ENCODE peak calls at places on chromosomes 3 and 15, in six cellular contexts. L, Q, F, W, G and K are unnamed samples.

GRCh38 chr15:88331291-88331690 is 74.8 kb upstream of the NTRK3 start:
- DNase-seq in G (peak; percentile 4), F (no peak), Q (peak; percentile 91), W (no peak), L (peak; percentile 88), K (peak; percentile 70)

GRCh38 chr3:156728267-156728985 is 54.0 kb downstream of the TIPARP start:
- DNase-seq in F (peak; percentile 45), L (no peak), G (peak; percentile 71), W (no peak), Q (no peak), K (no peak)

GRCh38 chr3:42369304-42369703 is 41.1 kb downstream of the LYZL4 start:
- DNase-seq in F (no peak), W (no peak), Q (no peak), G (no peak), L (peak; percentile 74), K (peak; percentile 20)

GRCh38 chr15:40082195-40082868 is 26.3 kb downstream of the BMF start:
- DNase-seq in F (no peak), L (no peak), Q (no peak), W (no peak), G (no peak), K (no peak)

GRCh38 chr15:77506311-77507150 is 85.8 kb downstream of the HMG20A start:
- DNase-seq in W (no peak), G (no peak), Q (no peak), L (no peak), F (no peak), K (no peak)

GRCh38 chr15:96551196-96551595 is 220.7 kb downstream of the NR2F2 start:
- DNase-seq in Q (no peak), L (no peak), F (no peak), G (no peak), W (no peak), K (no peak)

GRCh38 chr15:73897441-73898261 is 24.3 kb downstream of the TBC1D21 start:
- DNase-seq in F (peak; percentile 93), L (peak; percentile 81), Q (peak; percentile 85), G (peak; percentile 96), W (peak; percentile 90), K (peak; percentile 55)

GRCh38 chr15:74242296-74242929 is 6.3 kb downstream of the CCDC33 start:
- DNase-seq in Q (no peak), L (peak; percentile 42), F (peak; percentile 55), W (no peak), G (peak; percentile 17), K (no peak)

GRCh38 chr3:101690972-101691371 is 4.5 kb upstream of the RPL24 start:
- DNase-seq in F (no peak), Q (no peak), W (no peak), L (no peak), G (no peak), K (no peak)

GRCh38 chr3:121651684-121652083 is 9.0 kb downstream of the HCLS1 start:
- DNase-seq in L (no peak), W (no peak), Q (no peak), F (peak; percentile 11), G (no peak), K (no peak)

GRCh38 chr3:127712881-127713771 is 40.4 kb downstream of the ABTB1 start:
- DNase-seq in W (no peak), L (no peak), G (no peak), Q (no peak), F (no peak), K (no peak)

DNA sequence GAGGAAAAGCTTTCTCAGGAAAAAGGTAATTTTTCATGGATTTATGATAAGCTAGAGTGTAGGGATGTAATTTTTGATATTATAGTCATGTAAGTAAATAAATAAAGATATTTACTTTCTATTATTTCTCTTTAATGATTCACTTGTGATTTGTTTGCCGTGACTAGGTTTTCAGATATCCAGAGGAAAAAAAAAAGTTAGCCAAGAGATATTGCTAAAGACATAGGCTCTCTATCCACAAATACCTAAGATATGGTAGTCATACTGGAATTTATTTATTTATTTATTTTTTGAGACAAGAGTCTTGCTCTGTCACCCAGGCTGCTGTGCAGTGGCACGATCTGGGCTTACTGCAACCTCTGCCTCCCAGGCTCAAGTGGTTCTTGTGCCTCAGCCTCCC is 59.9 kb downstream of the AP4E1 start:
- DNase-seq in G (peak; percentile 26), W (no peak), L (no peak), F (no peak), Q (no peak), K (no peak)
- H2AK5ac ChIP-seq in G (no peak overlapping the region), W (no peak overlapping the region), L (no peak overlapping the region), F (no peak overlapping the region), Q (no peak overlapping the region), K (no peak overlapping the region)

DNA sequence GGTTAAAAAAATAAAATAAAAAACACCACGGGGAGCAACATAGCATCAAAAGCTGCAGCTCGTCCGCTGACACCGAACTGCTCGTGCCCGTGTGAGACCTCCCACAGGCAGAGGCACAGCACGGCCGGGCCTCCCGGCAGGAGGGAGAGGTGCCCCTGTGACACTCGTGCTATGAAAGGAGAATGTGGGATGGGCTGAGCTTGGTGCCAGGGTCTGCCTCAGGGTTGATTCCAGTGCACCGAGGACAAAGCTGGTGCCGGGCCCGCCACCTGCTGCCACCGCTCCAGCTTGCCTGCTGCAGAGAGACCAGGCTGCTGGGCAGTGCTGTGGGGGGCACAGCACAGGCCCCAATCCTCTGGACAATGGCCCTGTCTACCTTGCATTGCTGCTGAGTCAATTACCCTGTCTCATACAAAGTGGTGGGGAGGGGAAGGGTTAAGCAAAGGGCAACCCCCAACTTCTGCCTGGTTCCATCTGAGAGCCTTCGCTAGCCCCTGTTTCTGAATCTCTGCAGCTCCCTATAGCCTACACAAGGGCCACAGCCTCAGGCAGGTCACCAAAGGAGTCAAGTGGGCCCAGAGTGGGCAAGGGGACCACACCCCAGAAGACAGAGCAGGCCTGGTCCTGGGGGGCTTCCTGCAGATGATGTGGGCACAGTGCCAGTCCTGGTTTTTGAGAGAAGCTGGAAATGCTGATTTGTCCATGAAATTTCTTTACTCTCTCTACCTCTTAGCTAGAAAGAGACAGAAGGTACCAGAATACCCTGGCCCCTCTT is 74.0 kb upstream of the SNRPA1 start:
- DNase-seq in W (no peak), L (no peak), G (no peak), Q (no peak), F (no peak), K (no peak)
- H2AK5ac ChIP-seq in W (no peak overlapping the region), L (no peak overlapping the region), G (no peak overlapping the region), Q (no peak overlapping the region), F (no peak overlapping the region), K (peak overlapping the region; percentile 64)

DNA sequence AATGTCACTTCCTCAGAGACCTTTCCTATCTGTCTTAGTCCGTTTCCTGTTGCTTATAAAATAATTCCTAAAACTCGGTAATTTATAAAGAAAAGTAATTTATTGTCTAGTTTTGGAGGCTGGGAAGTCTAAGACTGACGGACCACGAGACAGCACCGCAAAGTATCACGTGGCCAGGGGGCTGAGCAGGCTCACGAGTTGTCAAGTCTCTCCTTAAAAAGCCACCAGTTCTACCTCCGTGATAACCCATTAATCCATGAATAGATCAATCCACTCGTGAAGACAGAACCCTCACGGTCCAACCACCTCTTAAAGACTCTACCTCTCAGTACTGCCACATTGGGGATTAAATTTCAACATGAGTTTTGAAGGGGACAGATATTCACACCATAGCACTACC is 826 bp downstream of the LINS1 start:
- DNase-seq in F (peak; percentile 47), Q (no peak), W (no peak), L (peak; percentile 19), G (no peak), K (no peak)
- H2AK5ac ChIP-seq in F (no peak overlapping the region), Q (no peak overlapping the region), W (no peak overlapping the region), L (no peak overlapping the region), G (no peak overlapping the region), K (no peak overlapping the region)

DNA sequence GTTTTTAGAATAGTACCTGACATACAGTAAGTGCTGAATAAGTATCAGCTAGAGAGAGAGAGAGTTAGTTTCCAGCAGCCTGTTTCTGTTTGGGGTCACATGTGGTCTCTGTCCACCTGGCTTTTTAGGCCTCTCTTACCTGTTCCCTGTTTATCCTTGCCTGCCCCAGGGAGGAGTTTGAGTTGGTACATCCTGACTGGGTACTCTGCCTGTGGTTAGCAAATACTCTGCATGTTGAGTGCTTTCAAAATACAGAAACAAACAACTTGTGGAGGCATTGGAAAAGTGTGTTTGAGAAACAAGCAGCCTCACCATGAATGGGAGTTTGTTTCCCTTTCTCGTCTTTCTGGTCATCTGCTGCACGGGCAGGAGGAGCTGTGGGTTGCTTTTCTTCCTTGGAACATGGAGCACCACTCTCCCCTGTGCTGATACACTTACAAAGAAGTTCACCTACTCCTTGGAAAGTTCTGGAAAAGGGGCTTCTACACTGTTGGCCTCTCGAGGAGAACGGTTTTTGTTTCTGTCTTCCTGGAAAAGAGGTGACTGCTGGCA is 166.1 kb downstream of the PGPEP1L start:
- DNase-seq in G (no peak), L (no peak), F (no peak), Q (no peak), W (no peak), K (no peak)
- H2AK5ac ChIP-seq in G (peak overlapping the region; percentile 7), L (no peak overlapping the region), F (no peak overlapping the region), Q (no peak overlapping the region), W (no peak overlapping the region), K (no peak overlapping the region)

GRCh38 chr3:119309591-119309990 is 15.4 kb downstream of the ARHGAP31 start:
- DNase-seq in F (no peak), Q (no peak), L (no peak), W (no peak), G (no peak), K (no peak)
- H2AK5ac ChIP-seq in F (peak overlapping the region; percentile 54), Q (no peak overlapping the region), L (no peak overlapping the region), W (peak overlapping the region; percentile 32), G (peak overlapping the region; percentile 62), K (no peak overlapping the region)